ENCODE peak calls at places on chromosome 16, in six cellular contexts. One of them, this sample, is unnamed.

GRCh38 chr16:9092282-9092962 is 978 bp downstream of the HAPSTR1 start:
- DNase-seq in thoracic aorta: no peak
- DNase-seq in NCI-H748 treated with DMSO at 0.1 percent for 48 hours: no peak
- DNase-seq in dorsolateral prefrontal cortex: no peak
- DNase-seq in substantia nigra: peak
- DNase-seq in NCI-H774: no peak
- DNase-seq in this sample: peak

GRCh38 chr16:30609002-30609927 is 924 bp downstream of the ZNF689 start:
- DNase-seq in thoracic aorta: no peak
- DNase-seq in NCI-H748 treated with DMSO at 0.1 percent for 48 hours: no peak
- DNase-seq in dorsolateral prefrontal cortex: no peak
- DNase-seq in substantia nigra: peak
- DNase-seq in NCI-H774: peak
- DNase-seq in this sample: no peak

GRCh38 chr16:85655216-85656129 is 33.3 kb downstream of the GINS2 start:
- DNase-seq in thoracic aorta: no peak
- DNase-seq in NCI-H748 treated with DMSO at 0.1 percent for 48 hours: no peak
- DNase-seq in dorsolateral prefrontal cortex: no peak
- DNase-seq in substantia nigra: no peak
- DNase-seq in NCI-H774: no peak
- DNase-seq in this sample: no peak

GRCh38 chr16:17194190-17194780 is 276.5 kb downstream of the XYLT1 start:
- DNase-seq in thoracic aorta: no peak
- DNase-seq in NCI-H748 treated with DMSO at 0.1 percent for 48 hours: no peak
- DNase-seq in dorsolateral prefrontal cortex: peak
- DNase-seq in substantia nigra: no peak
- DNase-seq in NCI-H774: peak
- DNase-seq in this sample: no peak

GRCh38 chr16:72434159-72434558 is 262.2 kb upstream of the PMFBP1 start:
- DNase-seq in thoracic aorta: no peak
- DNase-seq in NCI-H748 treated with DMSO at 0.1 percent for 48 hours: no peak
- DNase-seq in dorsolateral prefrontal cortex: no peak
- DNase-seq in substantia nigra: no peak
- DNase-seq in NCI-H774: no peak
- DNase-seq in this sample: no peak

GRCh38 chr16:47586121-47586520 is 125.0 kb downstream of the PHKB start:
- DNase-seq in thoracic aorta: no peak
- DNase-seq in NCI-H748 treated with DMSO at 0.1 percent for 48 hours: no peak
- DNase-seq in dorsolateral prefrontal cortex: no peak
- DNase-seq in substantia nigra: no peak
- DNase-seq in NCI-H774: no peak
- DNase-seq in this sample: no peak

GRCh38 chr16:27894441-27894840 is 169.1 kb downstream of the GSG1L start:
- DNase-seq in thoracic aorta: no peak
- DNase-seq in NCI-H748 treated with DMSO at 0.1 percent for 48 hours: no peak
- DNase-seq in dorsolateral prefrontal cortex: no peak
- DNase-seq in substantia nigra: no peak
- DNase-seq in NCI-H774: no peak
- DNase-seq in this sample: no peak

GRCh38 chr16:85401370-85401916 is 211.7 kb upstream of the GSE1 start:
- DNase-seq in thoracic aorta: no peak
- DNase-seq in NCI-H748 treated with DMSO at 0.1 percent for 48 hours: no peak
- DNase-seq in dorsolateral prefrontal cortex: no peak
- DNase-seq in substantia nigra: no peak
- DNase-seq in NCI-H774: no peak
- DNase-seq in this sample: no peak

GRCh38 chr16:20743591-20743990 is 2.0 kb upstream of the THUMPD1 start:
- DNase-seq in thoracic aorta: no peak
- DNase-seq in NCI-H748 treated with DMSO at 0.1 percent for 48 hours: no peak
- DNase-seq in dorsolateral prefrontal cortex: no peak
- DNase-seq in substantia nigra: no peak
- DNase-seq in NCI-H774: no peak
- DNase-seq in this sample: no peak

GRCh38 chr16:83899978-83900377 is 1.1 kb downstream of the MLYCD start:
- DNase-seq in thoracic aorta: no peak
- DNase-seq in NCI-H748 treated with DMSO at 0.1 percent for 48 hours: no peak
- DNase-seq in dorsolateral prefrontal cortex: no peak
- DNase-seq in substantia nigra: no peak
- DNase-seq in NCI-H774: no peak
- DNase-seq in this sample: no peak

GRCh38 chr16:82195917-82196494 is 26.0 kb upstream of the MPHOSPH6 start:
- DNase-seq in thoracic aorta: no peak
- DNase-seq in NCI-H748 treated with DMSO at 0.1 percent for 48 hours: peak
- DNase-seq in dorsolateral prefrontal cortex: no peak
- DNase-seq in substantia nigra: no peak
- DNase-seq in NCI-H774: no peak
- DNase-seq in this sample: no peak

GRCh38 chr16:75406943-75407342 is 26.4 kb downstream of the CFDP1 start:
- DNase-seq in thoracic aorta: no peak
- DNase-seq in NCI-H748 treated with DMSO at 0.1 percent for 48 hours: no peak
- DNase-seq in dorsolateral prefrontal cortex: no peak
- DNase-seq in substantia nigra: no peak
- DNase-seq in NCI-H774: no peak
- DNase-seq in this sample: no peak

GRCh38 chr16:87924937-87925670 is 11.2 kb downstream of the CA5A start:
- DNase-seq in thoracic aorta: no peak
- DNase-seq in NCI-H748 treated with DMSO at 0.1 percent for 48 hours: peak
- DNase-seq in dorsolateral prefrontal cortex: no peak
- DNase-seq in substantia nigra: no peak
- DNase-seq in NCI-H774: peak
- DNase-seq in this sample: no peak

This sample was measured in type B pancreatic cell.